ENCODE peak calls at places on chromosomes 11 and 22, in ten cellular contexts. Q is spleen, M is Panc1, F is stomach, P is HepG2, C is H1, A is transverse colon, W is K562, Y is GM23338, K is GM12892. H is an unnamed sample.

GRCh38 chr11:62152245-62153086 is 28.7 kb downstream of the INCENP start:
- DNase-seq in A (no peak), P (no peak), Q (peak), K (no peak), W (no peak), Y (no peak), F (peak), M (no peak), C (no peak), H (no peak)

GRCh38 chr22:21450858-21451331 is 16.3 kb upstream of the TMEM191C start:
- DNase-seq in F (peak), C (no peak), A (no peak), P (no peak), K (no peak), M (no peak), Q (peak), W (no peak), Y (no peak), H (no peak)

GRCh38 chr11:108859510-108859909 is 194.6 kb downstream of the DDX10 start:
- DNase-seq in W (no peak), P (no peak), M (no peak), K (no peak), Q (no peak), A (no peak), Y (no peak), F (no peak), C (no peak), H (no peak)

GRCh38 chr11:64564947-64565889 is 25.8 kb upstream of the SLC22A12 start:
- DNase-seq in K (no peak), W (no peak), M (no peak), A (no peak), Q (peak), P (peak), C (peak), F (no peak), Y (peak), H (no peak)

GRCh38 chr11:61054513-61054912 is 47.8 kb upstream of the CD5 start:
- DNase-seq in Y (no peak), A (no peak), W (no peak), P (no peak), C (no peak), M (no peak), K (no peak), F (peak), Q (no peak), H (no peak)

GRCh38 chr11:64204464-64204989 is 2.0 kb upstream of the FERMT3 start:
- DNase-seq in M (no peak), F (peak), A (peak), P (peak), W (peak), Q (peak), Y (peak), K (peak), C (peak), H (peak)

GRCh38 chr22:37933711-37934376 is 19.6 kb downstream of the C22orf23 start:
- DNase-seq in C (peak), W (peak), Y (peak), F (peak), Q (peak), K (peak), M (peak), P (peak), A (peak), H (peak)

GRCh38 chr11:79336740-79337517 is 103.9 kb downstream of the TENM4 start:
- DNase-seq in K (no peak), F (no peak), Y (no peak), Q (no peak), A (no peak), M (no peak), W (no peak), P (no peak), C (no peak), H (no peak)

GRCh38 chr11:22193348-22194051 is 615 bp downstream of the ANO5 start:
- DNase-seq in Q (peak), Y (peak), P (no peak), F (peak), A (peak), K (peak), M (no peak), W (peak), C (peak), H (peak)

GRCh38 chr22:47337161-47337621 is 574.7 kb downstream of the TBC1D22A start:
- DNase-seq in C (no peak), P (peak), K (no peak), Y (no peak), M (peak), F (no peak), W (no peak), Q (no peak), A (peak), H (no peak)

GRCh38 chr22:49301398-49302149 is 526.1 kb downstream of the BRD1 start:
- DNase-seq in Y (no peak), K (no peak), Q (peak), C (no peak), W (no peak), A (no peak), P (no peak), M (no peak), F (peak), H (no peak)

GRCh38 chr11:64263021-64263946 is 12.0 kb downstream of the PLCB3 start:
- DNase-seq in W (no peak), M (no peak), K (no peak), F (no peak), A (no peak), C (no peak), Y (peak), Q (peak), P (no peak), H (no peak)

GRCh38 chr11:69239320-69240040 is 54.5 kb upstream of the MYEOV start:
- DNase-seq in A (no peak), Y (no peak), P (no peak), W (no peak), C (no peak), K (no peak), Q (no peak), F (peak), M (no peak), H (no peak)

GRCh38 chr11:103888541-103888951 is 147.9 kb upstream of the DDI1 start:
- DNase-seq in W (no peak), M (no peak), F (no peak), K (no peak), C (no peak), P (no peak), Y (no peak), A (no peak), Q (no peak), H (no peak)

DNA sequence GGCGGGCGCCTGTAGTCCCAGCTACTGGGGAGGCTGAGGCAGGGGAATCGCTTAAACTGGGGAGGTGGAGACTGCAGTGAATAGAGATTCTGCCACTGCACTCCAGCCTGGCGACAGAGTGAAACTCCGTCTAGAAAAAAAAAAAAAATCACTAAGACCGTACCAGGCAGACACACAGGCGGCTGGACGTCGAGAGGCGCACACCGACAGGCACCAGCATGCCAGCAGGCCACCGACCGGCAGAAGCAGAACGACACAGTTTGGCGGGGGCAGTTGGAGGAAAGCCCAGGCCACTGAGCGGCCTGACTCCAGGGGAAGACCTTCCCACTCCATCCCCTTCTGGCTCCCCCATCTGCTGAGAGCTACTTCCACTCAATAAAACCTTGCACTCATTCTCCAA is 17.5 kb downstream of the OR10D3 start:
- DNase-seq in A (no peak), Y (no peak), P (no peak), K (no peak), Q (no peak), W (no peak), C (no peak), F (no peak), M (no peak), H (no peak)
- TF ChIP-seq POLR2AphosphoS5 in A (no peak), Y (no peak), P (no peak), K (no peak), Q (no peak), W (no peak), C (no peak), F (no peak), M (no peak), H (no peak)

DNA sequence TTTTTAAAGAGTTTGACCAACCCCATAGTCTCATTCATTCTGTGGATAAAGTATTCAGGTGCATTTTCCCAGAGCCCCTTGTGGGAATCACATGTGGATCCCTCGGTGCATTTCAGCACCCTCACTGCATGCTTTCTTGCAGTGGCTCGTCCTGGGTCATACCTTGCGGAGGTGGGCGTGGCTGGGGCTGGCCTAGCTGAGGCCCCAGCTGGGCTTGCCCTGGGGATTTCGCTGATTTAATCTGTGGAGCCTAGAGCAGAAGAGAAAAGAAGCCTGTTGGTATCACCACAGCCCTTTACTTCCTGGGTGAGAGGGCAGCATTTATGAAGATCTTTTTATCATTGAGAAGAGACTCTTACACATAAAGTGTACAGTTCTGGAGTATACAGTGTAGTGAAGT is 53.1 kb downstream of the FBXO7 start:
- DNase-seq in P (no peak), F (no peak), Q (no peak), A (no peak), W (peak), Y (no peak), K (no peak), M (no peak), C (no peak), H (no peak)
- TF ChIP-seq POLR2AphosphoS5 in P (no peak), F (no peak), Q (no peak), A (no peak), W (no peak), Y (no peak), K (no peak), M (no peak), C (no peak), H (no peak)

DNA sequence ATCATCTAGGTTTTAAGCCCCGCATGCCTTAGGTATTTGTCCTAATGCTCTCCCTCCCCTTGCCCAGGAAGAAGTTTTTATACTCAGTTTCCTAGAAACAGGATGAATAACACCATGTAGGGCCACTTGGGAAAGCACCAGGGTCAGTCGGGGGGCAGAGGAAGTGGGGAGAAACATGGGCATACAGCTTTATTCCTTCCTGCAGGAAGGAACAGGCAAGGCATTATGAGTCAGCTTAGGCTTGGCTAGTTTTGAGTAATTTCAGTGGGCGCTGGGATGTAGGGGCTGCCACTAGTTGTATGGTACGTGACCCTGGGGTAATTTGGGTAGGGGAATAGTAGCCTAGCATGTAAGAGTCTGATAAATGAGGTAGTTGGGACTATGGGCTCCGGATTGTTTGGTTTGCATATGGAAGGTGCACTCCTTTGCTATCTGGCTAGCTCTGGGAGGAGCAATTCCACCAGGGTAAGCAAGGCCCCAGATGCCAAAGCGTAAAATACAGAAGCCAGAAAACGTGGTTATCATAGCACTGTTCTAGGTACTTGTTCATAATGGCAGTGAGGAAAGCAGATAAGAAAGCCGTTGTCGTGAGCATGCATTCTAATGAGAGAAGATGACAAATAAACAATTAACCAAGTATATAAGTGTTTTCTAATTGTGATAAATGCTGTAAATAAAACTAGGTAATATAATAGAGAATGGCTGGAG is 24.8 kb downstream of the ACER3 start:
- DNase-seq in K (no peak), F (no peak), P (no peak), W (no peak), C (no peak), A (no peak), Y (no peak), M (no peak), Q (no peak), H (no peak)
- TF ChIP-seq POLR2AphosphoS5 in K (no peak), F (no peak), P (no peak), W (no peak), C (no peak), A (no peak), Y (no peak), M (no peak), Q (no peak), H (no peak)

GRCh38 chr22:31628969-31629723 is 32.9 kb downstream of the PISD start:
- DNase-seq in Y (no peak), M (no peak), P (no peak), F (no peak), Q (peak), C (no peak), W (peak), A (no peak), K (peak), H (no peak)

GRCh38 chr22:31631381-31631780 is 30.6 kb downstream of the PISD start:
- DNase-seq in K (no peak), Q (peak), F (no peak), P (no peak), W (no peak), M (no peak), C (no peak), Y (no peak), A (no peak), H (no peak)

GRCh38 chr22:31629741-31630184 is 32.3 kb downstream of the PISD start:
- DNase-seq in M (no peak), Q (peak), C (no peak), Y (peak), F (no peak), K (no peak), W (no peak), A (no peak), P (no peak), H (no peak)

GRCh38 chr22:31628362-31628761 is 33.7 kb downstream of the PISD start:
- DNase-seq in K (no peak), Q (no peak), A (no peak), F (no peak), W (no peak), M (no peak), Y (no peak), P (no peak), C (no peak), H (no peak)

GRCh38 chr22:31630331-31631329 is 31.4 kb downstream of the PISD start:
- DNase-seq in P (peak), A (peak), M (no peak), W (peak), C (peak), K (peak), Y (peak), F (peak), Q (peak), H (peak)
- TF ChIP-seq POLR2AphosphoS5 in P (peak), A (peak), M (peak), W (peak), C (no peak), K (no peak), Y (peak), F (no peak), Q (peak), H (peak)

GRCh38 chr11:8744423-8744822 is 61.8 kb downstream of the RPL27A start:
- DNase-seq in F (no peak), Q (no peak), M (no peak), Y (no peak), A (no peak), W (no peak), K (no peak), C (no peak), P (no peak), H (no peak)
- TF ChIP-seq POLR2AphosphoS5 in F (no peak), Q (no peak), M (no peak), Y (no peak), A (no peak), W (no peak), K (no peak), C (no peak), P (no peak), H (no peak)

GRCh38 chr11:6319001-6319878 is 1.1 kb downstream of the CAVIN3 start:
- DNase-seq in C (no peak), W (no peak), F (peak), P (no peak), M (peak), A (peak), K (no peak), Q (peak), Y (peak), H (no peak)
- TF ChIP-seq POLR2AphosphoS5 in C (peak), W (no peak), F (peak), P (no peak), M (peak), A (no peak), K (no peak), Q (peak), Y (peak), H (no peak)

GRCh38 chr11:85902353-85902752 is 47.2 kb downstream of the CCDC83 start:
- DNase-seq in K (no peak), C (no peak), A (no peak), M (no peak), F (no peak), W (no peak), Y (no peak), Q (no peak), P (no peak), H (no peak)
- TF ChIP-seq POLR2AphosphoS5 in K (no peak), C (no peak), A (no peak), M (no peak), F (no peak), W (no peak), Y (no peak), Q (no peak), P (no peak), H (no peak)

DNA sequence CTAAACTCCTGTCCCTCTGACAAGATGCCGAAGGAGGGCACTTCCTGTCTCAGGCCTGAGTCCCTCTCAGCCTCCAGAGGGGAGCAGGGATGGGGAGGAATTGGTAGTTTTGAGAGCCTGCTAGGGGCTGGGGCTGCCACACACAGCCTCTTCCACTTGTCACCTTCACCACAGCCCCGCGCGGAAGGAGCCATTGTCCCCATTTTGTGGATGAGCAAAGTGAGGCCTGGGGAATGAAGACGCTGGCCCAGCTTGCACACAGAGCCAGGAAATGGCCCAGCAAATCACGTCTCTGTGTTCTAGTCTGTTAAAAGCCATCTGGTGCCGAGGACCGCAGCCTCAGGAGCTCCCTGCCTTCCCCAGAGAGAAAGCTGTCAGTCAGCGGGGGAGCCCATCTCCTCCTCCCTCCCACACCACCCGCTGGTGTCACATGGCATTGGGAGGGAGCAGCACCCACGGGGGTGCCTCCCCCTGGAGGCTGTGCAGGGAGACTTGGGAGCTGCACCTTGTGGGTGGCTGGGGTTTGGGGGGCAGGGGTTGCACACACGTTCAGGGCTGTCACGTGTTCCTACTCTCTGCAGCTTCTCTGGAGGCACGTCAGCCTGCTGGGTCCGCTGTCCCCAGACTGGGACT is 34.6 kb downstream of the RASD2 start:
- DNase-seq in K (no peak), Q (no peak), C (no peak), M (no peak), A (no peak), W (peak), Y (no peak), P (no peak), F (no peak), H (no peak)
- TF ChIP-seq POLR2AphosphoS5 in K (no peak), Q (no peak), C (no peak), M (no peak), A (no peak), W (no peak), Y (no peak), P (no peak), F (no peak), H (no peak)

DNA sequence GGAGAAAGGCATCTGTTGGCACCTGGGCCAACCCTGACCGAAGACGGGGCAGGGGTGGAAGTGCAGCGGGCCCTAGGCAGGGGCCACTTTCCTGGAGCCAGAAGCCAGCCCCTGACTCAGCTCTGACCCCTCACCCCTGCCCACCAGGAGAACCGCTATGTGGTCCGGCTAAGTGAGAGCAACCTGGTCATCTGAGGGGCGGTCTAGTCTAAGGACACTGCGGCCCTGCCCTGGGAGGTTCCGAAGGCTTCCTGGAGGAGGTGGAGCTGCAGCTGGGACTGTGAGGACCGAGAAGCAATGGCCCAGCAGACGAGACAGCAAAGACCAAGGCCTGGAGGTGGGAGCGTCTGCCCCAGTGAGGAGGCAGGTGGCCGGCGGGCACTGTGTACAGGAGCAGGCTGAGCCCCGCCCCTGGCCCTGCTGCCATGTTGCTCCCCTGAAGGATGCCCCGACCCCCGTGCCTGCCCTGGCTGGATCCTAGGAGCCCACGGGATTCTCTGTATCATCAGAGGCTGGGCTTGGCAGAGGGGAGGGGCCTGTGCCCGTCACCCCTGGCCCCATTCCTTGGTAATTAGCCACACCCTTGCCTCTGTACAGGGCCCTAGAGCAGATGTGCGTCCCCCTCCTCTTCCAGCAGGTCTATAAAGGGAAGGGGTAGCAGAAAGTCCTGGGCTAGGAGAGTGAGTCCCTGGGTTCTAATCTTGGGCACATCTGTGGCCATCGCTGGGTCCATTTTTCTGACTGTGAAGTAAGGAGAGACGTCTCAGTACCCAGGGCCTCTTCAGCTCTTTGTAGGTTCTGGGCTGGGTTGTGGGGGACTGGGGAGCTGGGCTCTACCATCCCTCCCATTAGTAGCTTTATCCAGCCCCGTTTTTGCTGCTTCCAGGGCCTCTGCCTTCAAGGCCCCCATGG is 19.4 kb downstream of the RELT start:
- DNase-seq in Y (no peak), F (no peak), C (no peak), K (no peak), W (no peak), A (no peak), Q (peak), M (no peak), P (no peak), H (no peak)
- TF ChIP-seq POLR2AphosphoS5 in Y (no peak), F (no peak), C (no peak), K (no peak), W (no peak), A (no peak), Q (peak), M (no peak), P (no peak), H (no peak)

DNA sequence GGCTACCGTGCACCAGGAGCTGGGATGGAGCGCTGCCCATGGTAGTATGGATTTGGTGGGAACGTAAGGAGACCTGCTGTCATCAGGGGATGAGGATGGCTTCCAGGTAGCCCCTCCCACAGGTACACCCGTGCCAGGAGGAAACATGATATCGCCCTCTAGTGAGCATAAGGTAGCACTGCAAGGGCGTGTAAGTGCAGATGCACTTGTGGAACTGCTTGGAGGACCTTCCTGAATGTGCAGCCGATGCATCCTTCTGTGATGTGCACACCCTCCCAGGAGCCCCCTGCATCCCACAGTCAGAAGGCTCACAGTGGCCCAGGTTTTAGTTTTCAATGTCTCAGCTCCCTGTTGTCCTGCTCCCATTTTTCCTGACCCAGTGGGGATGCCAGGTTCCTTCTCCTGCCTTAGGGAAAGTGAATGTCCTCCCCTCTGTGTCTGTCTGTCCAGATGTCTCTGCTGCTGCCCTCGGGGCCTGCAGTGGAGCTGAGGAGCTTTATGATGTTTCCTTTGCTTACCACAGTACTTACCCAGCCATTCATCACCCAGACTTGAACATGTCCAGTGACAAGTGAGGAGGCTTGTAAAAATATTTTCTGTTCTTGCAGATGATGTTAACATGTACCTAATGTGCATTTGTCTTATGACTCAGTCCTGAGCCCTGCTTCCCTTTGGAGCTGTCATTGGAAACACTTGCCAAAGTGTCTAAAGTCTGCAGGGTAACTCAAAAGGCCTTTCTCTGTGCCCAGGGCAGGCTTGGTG is 49.2 kb downstream of the DBX1 start:
- DNase-seq in Y (peak), C (no peak), K (peak), A (peak), Q (no peak), P (peak), M (peak), W (peak), F (peak), H (peak)
- TF ChIP-seq POLR2AphosphoS5 in Y (no peak), C (peak), K (no peak), A (peak), Q (no peak), P (no peak), M (no peak), W (no peak), F (no peak), H (no peak)